ENCODE peak calls at places on chromosomes 7 and 10, in four cellular contexts. G is mammary epithelial cell, C is body of pancreas, V is gastrocnemius medialis. Q is an unnamed sample.

GRCh38 chr10:55410415-55410885 is 609.4 kb upstream of the PCDH15 start:
- DNase-seq in G (no peak), C (peak; percentile 23), V (peak; percentile 22), Q (no peak)

GRCh38 chr7:128398016-128398840 is 11.6 kb downstream of the IMPDH1 start:
- DNase-seq in G (no peak), C (peak; percentile 58), V (no peak), Q (no peak)

GRCh38 chr7:86925221-86925620 is 134.2 kb downstream of the ELAPOR2 start:
- DNase-seq in G (no peak), C (no peak), V (no peak), Q (no peak)

GRCh38 chr10:124318811-124319210 is 99.9 kb downstream of the OAT start:
- DNase-seq in G (no peak), C (no peak), V (no peak), Q (no peak)

GRCh38 chr10:91528080-91528479 is 104.8 kb downstream of the PPP1R3C start:
- DNase-seq in G (no peak), C (peak; percentile 63), V (no peak), Q (no peak)

GRCh38 chr7:78437118-78437517 is 638.5 kb downstream of the PHTF2 start:
- DNase-seq in G (peak; percentile 1), C (no peak), V (no peak), Q (no peak)

GRCh38 chr7:12244694-12245093 is 33.6 kb downstream of the TMEM106B start:
- DNase-seq in G (no peak), C (no peak), V (no peak), Q (no peak)

GRCh38 chr10:88293073-88293472 is 290.0 kb downstream of the RNLS start:
- DNase-seq in G (no peak), C (no peak), V (no peak), Q (no peak)

GRCh38 chr10:69629897-69630650 is at the start of gene FAM241B:
- DNase-seq in G (peak; percentile 69), C (peak; percentile 87), V (peak; percentile 43), Q (no peak)

GRCh38 chr10:71690094-71690720 is 29.4 kb downstream of the C10orf105 start:
- DNase-seq in G (no peak), C (no peak), V (no peak), Q (no peak)

GRCh38 chr10:130254168-130255061 is 118.2 kb downstream of the GLRX3 start:
- DNase-seq in G (no peak), C (no peak), V (no peak), Q (no peak)

GRCh38 chr7:137953692-137954470 is 48.0 kb downstream of the CREB3L2 start:
- DNase-seq in G (peak; percentile 51), C (no peak), V (no peak), Q (no peak)

GRCh38 chr7:13117103-13117502 is 429.7 kb downstream of the ARL4A start:
- DNase-seq in G (no peak), C (no peak), V (no peak), Q (no peak)

GRCh38 chr7:42987648-42988214 is 55.6 kb downstream of the MRPL32 start:
- DNase-seq in G (no peak), C (no peak), V (no peak), Q (no peak)

GRCh38 chr7:79185605-79186004 is 267.9 kb downstream of the MAGI2 start:
- DNase-seq in G (peak; percentile 92), C (no peak), V (no peak), Q (peak; percentile 91)

GRCh38 chr10:72041491-72041890 is 46.9 kb downstream of the SPOCK2 start:
- DNase-seq in G (no peak), C (no peak), V (no peak), Q (no peak)

GRCh38 chr7:128358233-128358632 is 3.3 kb downstream of the PRRT4 start:
- DNase-seq in G (no peak), C (no peak), V (no peak), Q (no peak)

GRCh38 chr7:66099551-66100407 is 14.9 kb upstream of the CRCP start:
- DNase-seq in G (peak; percentile 92), C (peak; percentile 90), V (peak; percentile 60), Q (peak; percentile 50)

GRCh38 chr7:51219261-51219988 is 97.2 kb downstream of the COBL start:
- DNase-seq in G (no peak), C (no peak), V (no peak), Q (no peak)

GRCh38 chr10:50929670-50930069 is 44.2 kb upstream of the A1CF start:
- DNase-seq in G (peak; percentile 24), C (no peak), V (no peak), Q (no peak)

GRCh38 chr10:36765777-36766176 is 359.6 kb upstream of the ANKRD30A start:
- DNase-seq in G (no peak), C (no peak), V (no peak), Q (no peak)

GRCh38 chr10:114387784-114388183 is 16.5 kb downstream of the AFAP1L2 start:
- DNase-seq in G (no peak), C (no peak), V (no peak), Q (no peak)

GRCh38 chr7:130476287-130477001 is 15.4 kb upstream of the MEST start:
- DNase-seq in G (peak; percentile 57), C (no peak), V (no peak), Q (no peak)

GRCh38 chr10:3424102-3424803 is 251.7 kb upstream of the PITRM1 start:
- DNase-seq in G (no peak), C (peak; percentile 32), V (peak; percentile 24), Q (no peak)

GRCh38 chr7:82317257-82317721 is 126.3 kb downstream of the CACNA2D1 start:
- DNase-seq in G (no peak), C (no peak), V (peak; percentile 62), Q (no peak)

GRCh38 chr7:85887133-85887532 is 700.3 kb upstream of the SEMA3D start:
- DNase-seq in G (no peak), C (no peak), V (no peak), Q (no peak)

GRCh38 chr10:76975131-76975530 is 662.5 kb downstream of the KCNMA1 start:
- DNase-seq in G (no peak), C (no peak), V (no peak), Q (no peak)

GRCh38 chr7:124033093-124033806 is 383 bp upstream of the TMEM229A start:
- DNase-seq in G (no peak), C (peak; percentile 78), V (no peak), Q (no peak)

GRCh38 chr7:31443457-31443856 is 70.4 kb upstream of the ITPRID1 start:
- DNase-seq in G (peak; percentile 46), C (no peak), V (no peak), Q (peak; percentile 35)

GRCh38 chr7:137768371-137768770 is 78.4 kb downstream of the DGKI start:
- DNase-seq in G (peak; percentile 37), C (no peak), V (no peak), Q (no peak)

GRCh38 chr7:117347480-117347879 is 24.6 kb upstream of the WNT2 start:
- DNase-seq in G (no peak), C (no peak), V (no peak), Q (no peak)

GRCh38 chr7:13874783-13875182 is 114.7 kb downstream of the ETV1 start:
- DNase-seq in G (peak; percentile 29), C (no peak), V (no peak), Q (no peak)

GRCh38 chr10:48470115-48470892 is 134.6 kb downstream of the ARHGAP22 start:
- DNase-seq in G (no peak), C (peak; percentile 6), V (no peak), Q (no peak)

GRCh38 chr10:115951242-115951641 is 321.8 kb downstream of the GFRA1 start:
- DNase-seq in G (no peak), C (no peak), V (no peak), Q (no peak)

GRCh38 chr10:99926925-99927718 is 82.6 kb downstream of the DNMBP start:
- DNase-seq in G (no peak), C (peak; percentile 73), V (peak; percentile 34), Q (no peak)

GRCh38 chr10:86940677-86941076 is 16.7 kb downstream of the MMRN2 start:
- DNase-seq in G (no peak), C (no peak), V (no peak), Q (no peak)

GRCh38 chr7:155169081-155169480 is 99.0 kb downstream of the HTR5A start:
- DNase-seq in G (peak; percentile 11), C (no peak), V (no peak), Q (no peak)

GRCh38 chr10:110426294-110427153 is 71.2 kb upstream of the DUSP5 start:
- DNase-seq in G (no peak), C (peak; percentile 34), V (no peak), Q (no peak)

GRCh38 chr7:22039696-22040095 is 94.0 kb upstream of the CDCA7L start:
- DNase-seq in G (no peak), C (no peak), V (no peak), Q (no peak)

GRCh38 chr7:103660455-103661371 is 214.7 kb upstream of the SLC26A5 start:
- DNase-seq in G (peak; percentile 72), C (no peak), V (no peak), Q (no peak)

GRCh38 chr10:29622382-29622885 is 12.3 kb downstream of the SVIL start:
- DNase-seq in G (no peak), C (no peak), V (no peak), Q (no peak)
- H3K4me1 ChIP-seq in G (peaks cover 42% of the 10 kb centered on the region), C (peaks cover 19% of the 10 kb centered on the region), V (peaks cover 70% of the 10 kb centered on the region), Q (peaks cover 17% of the 10 kb centered on the region)

DNA sequence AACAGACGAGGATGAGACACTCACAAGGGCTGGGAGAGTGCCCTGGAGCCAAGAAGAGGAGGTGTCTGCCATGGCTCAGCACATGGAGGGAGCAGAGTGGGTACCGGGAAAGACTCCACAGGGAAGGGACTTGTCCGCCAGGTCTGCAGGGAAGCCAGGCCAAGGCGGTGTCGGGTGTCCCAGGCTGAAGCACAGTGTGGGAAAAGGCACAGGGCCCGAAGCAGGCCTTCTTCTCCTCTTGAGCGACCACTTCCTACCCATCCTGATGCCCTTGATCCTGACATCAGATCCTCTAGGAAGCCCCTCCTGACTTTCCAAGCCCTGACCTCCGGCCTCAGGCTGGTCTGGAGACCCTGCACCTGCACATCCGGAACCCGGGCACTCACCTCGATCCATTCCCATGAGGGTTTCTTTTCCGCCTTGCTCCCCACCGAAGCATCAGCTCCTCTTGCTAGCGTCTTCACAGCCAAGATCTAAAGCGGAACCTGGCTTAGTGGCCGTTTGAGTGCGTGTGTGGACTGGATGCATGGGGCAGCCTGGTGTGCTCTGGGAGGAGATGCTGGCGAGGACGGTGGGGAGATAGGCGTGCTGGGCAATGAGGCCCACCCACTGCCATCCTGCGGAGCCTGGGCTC is 8.5 kb downstream of the CALML3 start:
- DNase-seq in G (no peak), C (peak; percentile 8), V (peak; percentile 37), Q (no peak)
- H3K4me1 ChIP-seq in G (peaks cover 27% of the 10 kb centered on the region), C (peaks cover 6% of the 10 kb centered on the region), V (peaks cover 4% of the 10 kb centered on the region), Q (peaks cover 16% of the 10 kb centered on the region)

GRCh38 chr7:54882694-54883093 is 123.7 kb upstream of the SEC61G start:
- DNase-seq in G (no peak), C (no peak), V (no peak), Q (no peak)
- H3K4me1 ChIP-seq in G (peaks cover 8% of the 10 kb centered on the region), C (peaks cover 35% of the 10 kb centered on the region), V (no peaks in the 10 kb centered on the region), Q (peaks cover 7% of the 10 kb centered on the region)

GRCh38 chr10:118809821-118810220 is 55.1 kb upstream of the CACUL1 start:
- DNase-seq in G (no peak), C (no peak), V (no peak), Q (no peak)
- H3K4me1 ChIP-seq in G (no peaks in the 10 kb centered on the region), C (no peaks in the 10 kb centered on the region), V (no peaks in the 10 kb centered on the region), Q (no peaks in the 10 kb centered on the region)

GRCh38 chr10:75107756-75108683 is 3.4 kb upstream of the SAMD8 start:
- DNase-seq in G (peak; percentile 83), C (no peak), V (peak; percentile 71), Q (no peak)
- H3K4me1 ChIP-seq in G (peaks cover 38% of the 10 kb centered on the region), C (peaks cover 19% of the 10 kb centered on the region), V (peaks cover 71% of the 10 kb centered on the region), Q (peaks cover 37% of the 10 kb centered on the region)